ENCODE peak calls at places on chromosomes 5 and 9, in ten cellular contexts. G, P, H, K, C, X, Q, Y, B and S are unnamed samples.
A peak's percentile ranks its signal among the peaks of the same experiment; 100 is the strongest.

GRCh38 chr9:136615631-136616306 is 46.9 kb upstream of the EGFL7 start:
- DNase-seq in G (no peak), P (no peak), H (no peak), K (no peak), C (no peak), X (no peak), Q (no peak), Y (no peak), B (no peak), S (no peak)

GRCh38 chr9:86695904-86696424 is 251.3 kb downstream of the GAS1 start:
- DNase-seq in G (no peak), P (no peak), H (no peak), K (no peak), C (no peak), X (no peak), Q (no peak), Y (no peak), B (no peak), S (no peak)

GRCh38 chr5:131644822-131645221 is 9.8 kb upstream of the RAPGEF6 start:
- DNase-seq in G (no peak), P (no peak), H (no peak), K (no peak), C (no peak), X (no peak), Q (no peak), Y (no peak), B (no peak), S (no peak)

GRCh38 chr9:7967093-7967827 is 167.7 kb upstream of the DMAC1 start:
- DNase-seq in G (no peak), P (no peak), H (no peak), K (no peak), C (no peak), X (no peak), Q (no peak), Y (no peak), B (no peak), S (no peak)

GRCh38 chr9:72855890-72856523 is 96.8 kb downstream of the ALDH1A1 start:
- DNase-seq in G (no peak), P (no peak), H (no peak), K (no peak), C (no peak), X (no peak), Q (no peak), Y (no peak), B (no peak), S (no peak)

GRCh38 chr9:34457266-34458012 is 931 bp downstream of the FAM219A start:
- DNase-seq in G (no peak), P (peak; percentile 80), H (peak; percentile 28), K (no peak), C (peak; percentile 69), X (no peak), Q (peak; percentile 87), Y (peak; percentile 72), B (peak; percentile 79), S (peak; percentile 87)

GRCh38 chr9:109139851-109140250 is 20.1 kb upstream of the TMEM245 start:
- DNase-seq in G (no peak), P (no peak), H (no peak), K (no peak), C (no peak), X (no peak), Q (no peak), Y (no peak), B (no peak), S (no peak)

GRCh38 chr9:114518599-114519022 is 13.3 kb upstream of the WHRN start:
- DNase-seq in G (no peak), P (no peak), H (peak; percentile 74), K (no peak), C (no peak), X (no peak), Q (no peak), Y (no peak), B (no peak), S (no peak)

GRCh38 chr9:27539479-27540441 is 10.1 kb upstream of the MOB3B start:
- DNase-seq in G (no peak), P (no peak), H (no peak), K (no peak), C (no peak), X (no peak), Q (peak; percentile 75), Y (no peak), B (peak; percentile 50), S (no peak)

GRCh38 chr5:37598665-37599064 is 219.5 kb downstream of the WDR70 start:
- DNase-seq in G (no peak), P (no peak), H (no peak), K (no peak), C (no peak), X (no peak), Q (no peak), Y (no peak), B (no peak), S (no peak)

GRCh38 chr9:136618578-136619547 is 43.9 kb upstream of the EGFL7 start:
- DNase-seq in G (no peak), P (no peak), H (peak; percentile 88), K (no peak), C (no peak), X (no peak), Q (no peak), Y (no peak), B (no peak), S (no peak)

GRCh38 chr5:157574456-157575095 is 999 bp downstream of the ADAM19 start:
- DNase-seq in G (no peak), P (peak; percentile 42), H (no peak), K (no peak), C (no peak), X (no peak), Q (no peak), Y (no peak), B (peak; percentile 23), S (no peak)

GRCh38 chr5:133119233-133119711 is 67.5 kb downstream of the HSPA4 start:
- DNase-seq in G (no peak), P (no peak), H (no peak), K (no peak), C (no peak), X (no peak), Q (no peak), Y (no peak), B (no peak), S (peak; percentile 3)

GRCh38 chr9:69204869-69205268 is 30.8 kb downstream of the TJP2 start:
- DNase-seq in G (no peak), P (peak; percentile 32), H (no peak), K (no peak), C (no peak), X (no peak), Q (no peak), Y (no peak), B (no peak), S (peak; percentile 21)